ENCODE peak calls at places on chromosome 2, in nine cellular contexts. Q, C, A, D, Z, N, R, W and L are unnamed samples.

GRCh38 chr2:198400999-198401398 is 596.6 kb downstream of the PLCL1 start:
- DNase-seq in Q (no peak), C (no peak), A (no peak), D (no peak), Z (no peak), N (no peak), R (no peak), W (no peak), L (no peak)

GRCh38 chr2:203871371-203871983 is 3.9 kb downstream of the CTLA4 start:
- DNase-seq in Q (no peak), C (no peak), A (no peak), D (no peak), Z (no peak), N (no peak), R (no peak), W (no peak), L (no peak)

GRCh38 chr2:320561-320960 is 32.7 kb upstream of the ALKAL2 start:
- DNase-seq in Q (no peak), C (no peak), A (no peak), D (no peak), Z (no peak), N (no peak), R (no peak), W (no peak), L (no peak)

GRCh38 chr2:69459936-69460335 is 22.7 kb upstream of the NFU1 start:
- DNase-seq in Q (no peak), C (no peak), A (no peak), D (no peak), Z (no peak), N (no peak), R (no peak), W (no peak), L (no peak)

GRCh38 chr2:162297925-162298552 is 20.4 kb downstream of the IFIH1 start:
- DNase-seq in Q (peak; percentile 30), C (peak; percentile 87), A (peak; percentile 7), D (peak; percentile 47), Z (no peak), N (peak; percentile 74), R (peak; percentile 57), W (peak; percentile 81), L (no peak)

GRCh38 chr2:181384923-181385322 is 72.3 kb upstream of the ITGA4 start:
- DNase-seq in Q (no peak), C (no peak), A (no peak), D (no peak), Z (no peak), N (no peak), R (no peak), W (no peak), L (no peak)

GRCh38 chr2:56248965-56249742 is 65.4 kb downstream of the CCDC85A start:
- DNase-seq in Q (no peak), C (no peak), A (no peak), D (no peak), Z (no peak), N (no peak), R (no peak), W (no peak), L (no peak)

GRCh38 chr2:224038049-224038829 is 847 bp downstream of the SERPINE2 start:
- DNase-seq in Q (peak; percentile 74), C (no peak), A (peak; percentile 62), D (no peak), Z (no peak), N (peak; percentile 30), R (peak; percentile 18), W (peak; percentile 13), L (no peak)

GRCh38 chr2:234606906-234607305 is 110.0 kb upstream of the ARL4C start:
- DNase-seq in Q (no peak), C (no peak), A (no peak), D (no peak), Z (no peak), N (no peak), R (no peak), W (peak; percentile 5), L (no peak)

GRCh38 chr2:17194083-17194482 is 324.2 kb downstream of the RAD51AP2 start:
- DNase-seq in Q (no peak), C (no peak), A (no peak), D (no peak), Z (no peak), N (no peak), R (no peak), W (no peak), L (no peak)

GRCh38 chr2:224042191-224042696 is 3.2 kb upstream of the SERPINE2 start:
- DNase-seq in Q (no peak), C (no peak), A (no peak), D (no peak), Z (no peak), N (no peak), R (no peak), W (peak; percentile 38), L (no peak)

GRCh38 chr2:15733867-15734765 is 142.4 kb downstream of the DDX1 start:
- DNase-seq in Q (no peak), C (no peak), A (no peak), D (no peak), Z (no peak), N (no peak), R (no peak), W (peak; percentile 6), L (no peak)

GRCh38 chr2:12787891-12788783 is 71.4 kb downstream of the TRIB2 start:
- DNase-seq in Q (no peak), C (peak; percentile 27), A (no peak), D (no peak), Z (no peak), N (no peak), R (peak; percentile 53), W (peak; percentile 89), L (no peak)

GRCh38 chr2:231037731-231038482 is 584 bp downstream of the C2orf72 start:
- DNase-seq in Q (no peak), C (no peak), A (peak; percentile 31), D (no peak), Z (no peak), N (peak; percentile 53), R (no peak), W (no peak), L (no peak)

GRCh38 chr2:206160124-206160806 is 570 bp downstream of the EEF1B2 start:
- DNase-seq in Q (no peak), C (no peak), A (no peak), D (no peak), Z (no peak), N (peak; percentile 22), R (no peak), W (peak; percentile 38), L (no peak)

GRCh38 chr2:206160807-206161179 is 1.1 kb downstream of the EEF1B2 start:
- DNase-seq in Q (no peak), C (no peak), A (no peak), D (no peak), Z (no peak), N (no peak), R (no peak), W (no peak), L (no peak)

GRCh38 chr2:206164261-206164862 is 4.7 kb downstream of the EEF1B2 start:
- DNase-seq in Q (peak; percentile 20), C (peak; percentile 28), A (no peak), D (no peak), Z (no peak), N (peak; percentile 49), R (no peak), W (peak; percentile 41), L (no peak)

GRCh38 chr2:206159346-206160123 is at the start of the genes EEF1B2 and NDUFS1:
- DNase-seq in Q (peak; percentile 91), C (peak; percentile 97), A (peak; percentile 91), D (peak; percentile 87), Z (peak; percentile 97), N (peak; percentile 96), R (peak; percentile 98), W (peak; percentile 99), L (peak; percentile 89)

GRCh38 chr2:206163251-206163880 is 3.7 kb downstream of the EEF1B2 start:
- DNase-seq in Q (no peak), C (no peak), A (no peak), D (no peak), Z (no peak), N (no peak), R (no peak), W (no peak), L (no peak)
- H3K27ac ChIP-seq in Q (no peak overlapping the region), C (no peak overlapping the region), A (no peak overlapping the region), D (no peak overlapping the region), Z (no peak overlapping the region), N (no peak overlapping the region), R (no peak overlapping the region), W (no peak overlapping the region), L (no peak overlapping the region)

DNA sequence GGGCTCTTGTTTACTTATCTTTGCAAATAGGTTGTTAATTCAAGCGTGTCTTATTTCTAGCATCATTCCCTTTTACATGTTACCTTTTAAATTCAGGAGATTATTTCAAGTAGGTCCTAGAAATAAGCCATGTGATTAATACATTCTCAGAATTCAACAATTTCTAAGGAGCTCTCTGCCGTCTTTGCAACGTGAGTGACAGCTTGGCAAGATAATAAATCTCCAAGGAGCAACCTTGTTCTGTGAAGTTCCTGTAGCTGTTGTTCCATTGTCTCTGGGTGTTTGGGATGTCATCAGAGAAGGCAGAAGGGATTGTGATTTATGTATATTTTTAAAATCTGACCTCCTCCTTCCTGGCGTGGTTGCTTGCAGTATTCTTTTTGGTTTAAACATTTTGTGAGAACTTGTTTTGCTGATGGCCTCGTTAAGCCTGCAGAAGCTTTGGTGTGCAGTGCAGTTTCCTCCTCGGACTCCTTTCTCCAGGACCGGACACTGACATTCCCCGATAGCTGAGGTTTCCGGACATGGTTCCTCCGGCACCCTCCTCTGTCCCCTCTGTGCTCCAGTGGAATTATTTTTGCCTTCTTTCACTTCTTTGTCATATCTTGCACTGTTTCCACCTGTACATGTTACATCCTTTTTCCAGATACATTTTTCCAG is 33.6 kb downstream of the RAMP1 start:
- DNase-seq in Q (no peak), C (no peak), A (no peak), D (no peak), Z (no peak), N (no peak), R (no peak), W (no peak), L (no peak)
- H3K27ac ChIP-seq in Q (no peak overlapping the region), C (peak overlapping the region; percentile 98), A (no peak overlapping the region), D (peak overlapping the region; percentile 40), Z (no peak overlapping the region), N (no peak overlapping the region), R (no peak overlapping the region), W (no peak overlapping the region), L (no peak overlapping the region)

DNA sequence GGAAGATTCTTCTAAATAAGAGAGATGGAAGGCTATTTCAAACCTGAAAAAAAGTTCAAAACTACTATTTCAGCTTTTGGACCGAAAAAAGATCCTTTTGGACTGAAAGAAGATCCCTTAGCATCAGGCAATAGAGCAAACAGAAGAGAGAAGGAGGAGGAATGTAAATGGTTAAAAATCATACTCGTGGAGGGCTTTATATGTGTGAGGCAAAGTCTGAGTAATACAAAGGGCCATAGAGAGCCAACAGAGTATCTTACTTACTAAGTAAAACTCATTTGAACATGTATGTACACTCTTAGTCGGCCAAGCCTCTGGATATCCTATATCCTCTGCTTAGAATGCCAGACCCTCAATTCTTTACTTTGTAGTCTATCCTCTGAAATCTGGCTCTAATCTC is 55.7 kb downstream of the ITSN2 start:
- DNase-seq in Q (no peak), C (no peak), A (no peak), D (no peak), Z (no peak), N (no peak), R (no peak), W (peak; percentile 54), L (no peak)
- H3K27ac ChIP-seq in Q (no peak overlapping the region), C (peak overlapping the region; percentile 73), A (no peak overlapping the region), D (peak overlapping the region; percentile 65), Z (peak overlapping the region; percentile 78), N (peak overlapping the region; percentile 85), R (peak overlapping the region; percentile 68), W (peak overlapping the region; percentile 61), L (peak overlapping the region; percentile 39)

GRCh38 chr2:65292095-65292378 is 64.4 kb downstream of the ACTR2 start:
- DNase-seq in Q (no peak), C (no peak), A (no peak), D (no peak), Z (no peak), N (no peak), R (no peak), W (no peak), L (no peak)
- H3K27ac ChIP-seq in Q (no peak overlapping the region), C (no peak overlapping the region), A (no peak overlapping the region), D (no peak overlapping the region), Z (no peak overlapping the region), N (no peak overlapping the region), R (no peak overlapping the region), W (no peak overlapping the region), L (no peak overlapping the region)